ENCODE peak calls at places on chromosome 15, in six cellular contexts. Z, T, B, F, K and C are unnamed samples.

GRCh38 chr15:40054056-40054745 is 15.2 kb upstream of the SRP14 start:
- DNase-seq in Z (no peak), T (no peak), B (no peak), F (no peak), K (no peak), C (no peak)

GRCh38 chr15:95988574-95988887 is 342.0 kb upstream of the NR2F2 start:
- DNase-seq in Z (no peak), T (no peak), B (no peak), F (peak), K (no peak), C (no peak)

GRCh38 chr15:50906954-50907865 is 1.3 kb upstream of the AP4E1 start:
- DNase-seq in Z (peak), T (peak), B (no peak), F (peak), K (no peak), C (no peak)

GRCh38 chr15:97504031-97504430 is 456.5 kb upstream of the ARRDC4 start:
- DNase-seq in Z (no peak), T (no peak), B (no peak), F (no peak), K (no peak), C (no peak)

GRCh38 chr15:64343841-64344240 is 12.1 kb downstream of the CSNK1G1 start:
- DNase-seq in Z (no peak), T (no peak), B (no peak), F (no peak), K (no peak), C (no peak)

GRCh38 chr15:88890495-88890894 is 4.8 kb downstream of the HAPLN3 start:
- DNase-seq in Z (no peak), T (no peak), B (no peak), F (no peak), K (no peak), C (no peak)

GRCh38 chr15:82178061-82178460 is 84.5 kb downstream of the EFL1 start:
- DNase-seq in Z (no peak), T (no peak), B (no peak), F (no peak), K (no peak), C (no peak)

GRCh38 chr15:78739206-78739605 is 72.1 kb downstream of the ADAMTS7 start:
- DNase-seq in Z (no peak), T (no peak), B (no peak), F (no peak), K (no peak), C (no peak)

GRCh38 chr15:40591310-40591845 is 2.7 kb upstream of the KNL1 start:
- DNase-seq in Z (no peak), T (no peak), B (no peak), F (peak), K (no peak), C (no peak)

GRCh38 chr15:79967331-79968182 is 3.4 kb downstream of the BCL2A1 start:
- DNase-seq in Z (no peak), T (no peak), B (no peak), F (no peak), K (no peak), C (peak)

GRCh38 chr15:76840830-76841460 is 64.2 kb downstream of the SCAPER start:
- DNase-seq in Z (peak), T (no peak), B (peak), F (peak), K (no peak), C (peak)

GRCh38 chr15:71451080-71451479 is 335.8 kb downstream of the THSD4 start:
- DNase-seq in Z (no peak), T (no peak), B (no peak), F (no peak), K (no peak), C (no peak)

GRCh38 chr15:71447328-71448250 is 332.3 kb downstream of the THSD4 start:
- DNase-seq in Z (no peak), T (no peak), B (peak), F (no peak), K (no peak), C (no peak)

GRCh38 chr15:71449956-71450355 is 334.7 kb downstream of the THSD4 start:
- DNase-seq in Z (no peak), T (no peak), B (no peak), F (no peak), K (no peak), C (no peak)

GRCh38 chr15:71448688-71449114 is 333.4 kb downstream of the THSD4 start:
- DNase-seq in Z (peak), T (no peak), B (peak), F (peak), K (peak), C (peak)

DNA sequence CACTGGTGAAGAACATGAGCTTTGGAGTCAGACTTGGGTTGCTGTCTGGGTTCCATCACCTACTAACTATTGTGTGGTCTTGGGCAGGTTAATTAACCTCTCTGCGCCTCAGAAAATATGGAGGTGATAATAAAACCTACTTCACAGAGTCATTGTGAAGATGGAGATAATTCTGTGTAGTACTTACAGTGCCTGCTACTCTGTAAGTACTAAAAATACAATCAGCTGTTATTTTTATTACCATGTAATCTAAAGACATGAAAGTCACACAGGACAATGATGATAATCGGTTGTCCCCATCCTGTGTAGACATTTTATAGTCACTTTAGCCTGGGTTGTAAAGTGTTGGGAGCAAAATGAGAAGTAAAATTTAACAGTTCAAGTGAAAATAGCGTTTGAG is 334.1 kb downstream of the THSD4 start:
- DNase-seq in Z (no peak), T (no peak), B (no peak), F (no peak), K (no peak), C (no peak)
- TF ChIP-seq POLR2AphosphoS5 in Z (no peak), T (no peak), B (no peak), F (no peak), K (no peak), C (no peak)

GRCh38 chr15:52113708-52114107 is 1.1 kb upstream of the BCL2L10 start:
- DNase-seq in Z (no peak), T (no peak), B (no peak), F (no peak), K (no peak), C (no peak)

GRCh38 chr15:52114256-52114655 is 1.7 kb upstream of the BCL2L10 start:
- DNase-seq in Z (no peak), T (no peak), B (no peak), F (no peak), K (no peak), C (no peak)

GRCh38 chr15:52114656-52115055 is 2.1 kb upstream of the BCL2L10 start:
- DNase-seq in Z (no peak), T (no peak), B (no peak), F (no peak), K (no peak), C (no peak)

GRCh38 chr15:52117549-52117948 is 5.0 kb upstream of the BCL2L10 start:
- DNase-seq in Z (no peak), T (no peak), B (no peak), F (no peak), K (no peak), C (no peak)

GRCh38 chr15:52115598-52116427 is 3.2 kb upstream of the BCL2L10 start:
- DNase-seq in Z (no peak), T (no peak), B (no peak), F (peak), K (no peak), C (no peak)
- TF ChIP-seq SIN3A in Z (no peak), T (no peak), B (no peak), F (no peak), K (no peak), C (no peak)

DNA sequence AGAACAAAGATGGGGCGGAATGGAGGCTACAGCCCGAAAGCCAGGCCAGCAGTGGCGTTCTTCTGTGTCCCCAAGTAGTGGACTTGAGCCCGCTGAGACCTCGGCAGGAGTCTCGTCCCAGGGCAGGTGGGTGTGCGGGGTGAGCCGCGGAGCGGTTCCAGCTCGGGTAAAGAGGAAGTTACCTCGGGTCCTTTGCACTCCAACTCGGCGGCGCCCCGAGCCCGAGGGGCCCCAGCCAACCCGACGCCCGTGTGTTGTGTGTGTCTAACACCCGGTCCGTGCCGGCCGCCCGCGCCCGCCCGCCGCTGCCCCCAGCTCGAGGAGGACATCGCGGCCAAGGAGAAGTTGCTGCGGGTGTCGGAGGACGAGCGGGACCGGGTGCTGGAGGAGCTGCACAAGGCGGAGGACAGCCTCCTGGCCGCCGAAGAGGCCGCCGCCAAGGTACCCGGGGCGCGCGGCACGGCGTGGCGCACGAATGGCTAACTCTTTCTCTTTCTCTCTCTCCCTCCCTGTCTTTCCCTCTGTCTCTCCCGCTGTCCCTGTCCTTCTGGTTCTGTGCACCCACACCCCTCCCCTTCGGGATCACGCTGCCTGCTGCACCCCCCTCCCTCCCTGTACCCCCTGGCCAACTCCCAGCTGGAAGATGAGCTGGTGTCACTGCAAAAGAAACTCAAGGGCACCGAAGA is 987 bp downstream of the TPM1 start:
- DNase-seq in Z (peak), T (no peak), B (no peak), F (no peak), K (no peak), C (no peak)
- TF ChIP-seq POLR2AphosphoS5 in Z (no peak), T (no peak), B (no peak), F (no peak), K (peak), C (no peak)

DNA sequence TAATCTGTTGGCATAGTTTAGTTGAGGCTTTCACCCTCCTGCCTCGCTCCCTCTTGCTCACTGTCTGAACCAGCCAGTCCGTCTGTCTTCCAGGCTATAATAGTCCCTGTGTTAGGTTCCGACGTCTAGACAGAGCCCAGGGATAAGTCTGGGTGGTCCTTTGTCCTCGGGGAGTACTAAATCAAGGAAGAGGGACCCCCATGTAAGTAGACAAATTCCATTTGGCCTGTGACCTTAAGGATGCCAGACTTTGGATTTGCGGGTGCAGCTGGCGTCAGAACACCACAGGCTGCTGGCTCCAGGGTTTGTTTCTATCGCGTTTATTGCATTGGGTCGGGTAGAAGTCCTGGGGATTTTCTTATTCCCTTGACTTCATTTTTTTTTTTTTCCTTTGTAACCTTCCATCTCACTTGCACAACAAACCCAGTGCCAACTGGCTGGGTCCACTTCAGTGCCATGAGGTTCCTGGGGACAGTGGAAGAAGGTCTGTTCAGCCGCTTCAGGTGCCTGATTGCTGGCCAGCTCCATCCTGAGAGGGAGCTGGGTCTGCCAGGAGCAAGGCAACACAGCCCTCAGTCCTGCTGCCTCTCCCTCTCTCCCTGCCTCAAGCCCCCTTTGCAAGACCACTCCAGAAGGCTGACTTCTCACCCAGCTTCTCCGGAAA is 95.4 kb upstream of the KLHL25 start:
- DNase-seq in Z (no peak), T (no peak), B (no peak), F (no peak), K (no peak), C (no peak)
- TF ChIP-seq SIN3A in Z (no peak), T (no peak), B (no peak), F (no peak), K (no peak), C (no peak)